ENCODE peak calls at places on chromosomes 13 and 19, in eight cellular contexts. T is amniotic stem cell; D is left lung; A is CD4-positive, alpha-beta memory T cell; L is fibroblast of the aortic adventitia; S is GM04504; G is Calu3; B is astrocyte. Y is an unnamed sample.

GRCh38 chr19:40923934-40924391 is 41.9 kb upstream of the CYP2A7 start:
- DNase-seq in T (no peak), D (peak), A (no peak), L (no peak), S (no peak), G (peak), B (no peak), Y (no peak)

GRCh38 chr19:7199613-7200533 is 94.3 kb downstream of the INSR start:
- DNase-seq in T (no peak), D (no peak), A (no peak), L (no peak), S (no peak), G (peak), B (no peak), Y (no peak)

GRCh38 chr13:99752373-99752772 is 219.2 kb downstream of the ZIC5 start:
- DNase-seq in T (no peak), D (no peak), A (no peak), L (no peak), S (no peak), G (no peak), B (no peak), Y (no peak)

GRCh38 chr19:1000591-1001537 is 645 bp downstream of the GRIN3B start:
- DNase-seq in T (no peak), D (no peak), A (no peak), L (no peak), S (no peak), G (no peak), B (no peak), Y (no peak)

GRCh38 chr13:41007359-41008118 is 11.6 kb downstream of the ELF1 start:
- DNase-seq in T (no peak), D (no peak), A (no peak), L (no peak), S (no peak), G (no peak), B (no peak), Y (no peak)

GRCh38 chr19:4089400-4089908 is 22.8 kb upstream of the ZBTB7A start:
- DNase-seq in T (no peak), D (peak), A (peak), L (no peak), S (no peak), G (no peak), B (no peak), Y (peak)

GRCh38 chr13:41500501-41500900 is 43.2 kb downstream of the RGCC start:
- DNase-seq in T (no peak), D (no peak), A (peak), L (no peak), S (no peak), G (no peak), B (no peak), Y (peak)

GRCh38 chr19:46355234-46355990 is 8.5 kb downstream of the PPP5C start:
- DNase-seq in T (no peak), D (no peak), A (no peak), L (no peak), S (no peak), G (peak), B (no peak), Y (peak)

GRCh38 chr19:47609885-47610545 is 1.1 kb downstream of the BICRA start:
- DNase-seq in T (peak), D (peak), A (peak), L (no peak), S (no peak), G (peak), B (peak), Y (peak)

GRCh38 chr13:98142427-98143156 is at the start of gene FARP1:
- DNase-seq in T (peak), D (peak), A (no peak), L (peak), S (peak), G (peak), B (peak), Y (peak)

GRCh38 chr13:33116321-33117010 is 100.2 kb downstream of the KL start:
- DNase-seq in T (no peak), D (no peak), A (no peak), L (no peak), S (no peak), G (no peak), B (no peak), Y (no peak)

GRCh38 chr13:28730762-28731161 is 12.0 kb upstream of the SLC46A3 start:
- DNase-seq in T (no peak), D (no peak), A (no peak), L (no peak), S (no peak), G (no peak), B (no peak), Y (no peak)

GRCh38 chr13:112095354-112095753 is 28.4 kb downstream of the SOX1 start:
- DNase-seq in T (no peak), D (no peak), A (no peak), L (no peak), S (no peak), G (no peak), B (no peak), Y (no peak)

GRCh38 chr19:3644351-3645066 is 17.9 kb upstream of the CACTIN start:
- DNase-seq in T (no peak), D (no peak), A (no peak), L (peak), S (no peak), G (no peak), B (peak), Y (no peak)

GRCh38 chr19:12767150-12767549 is 8.2 kb downstream of the HOOK2 start:
- DNase-seq in T (no peak), D (no peak), A (no peak), L (no peak), S (no peak), G (no peak), B (no peak), Y (no peak)

GRCh38 chr13:38821753-38822551 is 135.1 kb downstream of the FREM2 start:
- DNase-seq in T (no peak), D (no peak), A (no peak), L (no peak), S (no peak), G (peak), B (peak), Y (no peak)

GRCh38 chr13:86383151-86383550 is 583.9 kb upstream of the SLITRK6 start:
- DNase-seq in T (no peak), D (no peak), A (no peak), L (no peak), S (no peak), G (no peak), B (no peak), Y (no peak)

GRCh38 chr13:113118328-113119021 is 4.1 kb upstream of the F10 start:
- DNase-seq in T (no peak), D (peak), A (no peak), L (no peak), S (no peak), G (no peak), B (no peak), Y (no peak)

GRCh38 chr19:23882493-23882892 is 32.2 kb upstream of the ZNF726 start:
- DNase-seq in T (no peak), D (no peak), A (no peak), L (no peak), S (no peak), G (peak), B (no peak), Y (no peak)

GRCh38 chr19:16831531-16831930 is 2.3 kb downstream of the SIN3B start:
- DNase-seq in T (no peak), D (no peak), A (no peak), L (no peak), S (no peak), G (no peak), B (no peak), Y (no peak)

GRCh38 chr19:45499196-45500180 is 1.2 kb downstream of the PPM1N start:
- DNase-seq in T (no peak), D (no peak), A (peak), L (no peak), S (no peak), G (peak), B (no peak), Y (peak)

GRCh38 chr13:23322353-23323336 is 110.9 kb downstream of the SACS start:
- DNase-seq in T (no peak), D (no peak), A (no peak), L (no peak), S (no peak), G (no peak), B (no peak), Y (no peak)

GRCh38 chr19:51166846-51167490 is 24.9 kb downstream of the SIGLEC7 start:
- DNase-seq in T (no peak), D (peak), A (no peak), L (no peak), S (no peak), G (no peak), B (no peak), Y (peak)

GRCh38 chr13:109301711-109302110 is 484.7 kb downstream of the IRS2 start:
- DNase-seq in T (no peak), D (no peak), A (no peak), L (no peak), S (no peak), G (no peak), B (no peak), Y (no peak)

GRCh38 chr13:65540064-65540635 is 1690.0 kb downstream of the PCDH9 start:
- DNase-seq in T (peak), D (no peak), A (no peak), L (peak), S (peak), G (no peak), B (peak), Y (no peak)

GRCh38 chr13:27442071-27442647 is 8.2 kb downstream of the MTIF3 start:
- DNase-seq in T (no peak), D (no peak), A (peak), L (no peak), S (no peak), G (no peak), B (no peak), Y (peak)

GRCh38 chr19:33432408-33433170 is 59.1 kb downstream of the CEBPG start:
- DNase-seq in T (no peak), D (peak), A (no peak), L (no peak), S (no peak), G (no peak), B (no peak), Y (no peak)

GRCh38 chr19:7692417-7693088 is 9.4 kb downstream of the FCER2 start:
- DNase-seq in T (no peak), D (no peak), A (peak), L (no peak), S (no peak), G (no peak), B (no peak), Y (no peak)

GRCh38 chr13:94335786-94336357 is 143.6 kb downstream of the DCT start:
- DNase-seq in T (no peak), D (no peak), A (no peak), L (no peak), S (no peak), G (no peak), B (no peak), Y (no peak)

GRCh38 chr19:56301886-56302620 is 12.6 kb downstream of the ZSCAN5A start:
- DNase-seq in T (no peak), D (no peak), A (no peak), L (no peak), S (no peak), G (no peak), B (no peak), Y (no peak)

GRCh38 chr19:4660993-4661392 is 9.1 kb downstream of the MYDGF start:
- DNase-seq in T (no peak), D (no peak), A (no peak), L (no peak), S (no peak), G (no peak), B (no peak), Y (no peak)

GRCh38 chr13:35164324-35164932 is 222.4 kb downstream of the NBEA start:
- DNase-seq in T (no peak), D (no peak), A (peak), L (peak), S (no peak), G (no peak), B (peak), Y (no peak)

GRCh38 chr13:112885782-112886268 is 83.2 kb upstream of the MCF2L start:
- DNase-seq in T (no peak), D (peak), A (no peak), L (peak), S (peak), G (peak), B (peak), Y (no peak)

GRCh38 chr19:55670280-55671053 is 4.6 kb upstream of the EPN1 start:
- DNase-seq in T (no peak), D (peak), A (no peak), L (no peak), S (no peak), G (no peak), B (no peak), Y (no peak)

GRCh38 chr19:29448046-29448445 is 77.7 kb upstream of the VSTM2B start:
- DNase-seq in T (no peak), D (no peak), A (no peak), L (no peak), S (no peak), G (no peak), B (no peak), Y (no peak)

GRCh38 chr19:3464797-3465235 is 15.5 kb downstream of the SMIM24 start:
- DNase-seq in T (no peak), D (no peak), A (no peak), L (no peak), S (no peak), G (no peak), B (no peak), Y (no peak)

GRCh38 chr19:1107655-1108261 is 4.0 kb downstream of the GPX4 start:
- DNase-seq in T (no peak), D (no peak), A (no peak), L (no peak), S (no peak), G (no peak), B (no peak), Y (no peak)

GRCh38 chr19:19366691-19367396 is 38.6 kb upstream of the GATAD2A start:
- DNase-seq in T (no peak), D (peak), A (peak), L (peak), S (peak), G (peak), B (peak), Y (peak)

GRCh38 chr13:27138457-27139093 is 33.0 kb downstream of the USP12 start:
- DNase-seq in T (no peak), D (no peak), A (no peak), L (no peak), S (no peak), G (no peak), B (no peak), Y (no peak)